ENCODE peak calls at places on chromosomes 6 and 20, in five cellular contexts. One of them, this sample, is unnamed.
A peak's percentile ranks its signal among the peaks of the same experiment; 100 is the strongest.

GRCh38 chr6:104431096-104431495 is 428.6 kb downstream of the HACE1 start:
- DNase-seq in CD4-positive, alpha-beta T cell: no peak
- DNase-seq in omental fat pad: no peak
- DNase-seq in activated CD8-positive, alpha-beta T cell treated with anti-CD3 and anti-CD28 coated beads for 36 hours: no peak
- DNase-seq in cardiac fibroblast: no peak
- DNase-seq in this sample: peak; percentile 35

GRCh38 chr6:111478749-111479148 is 4.3 kb downstream of the REV3L start:
- DNase-seq in activated CD8-positive, alpha-beta T cell treated with anti-CD3 and anti-CD28 coated beads for 36 hours: no peak
- DNase-seq in cardiac fibroblast: peak; percentile 79
- DNase-seq in omental fat pad: no peak
- DNase-seq in CD4-positive, alpha-beta T cell: no peak
- DNase-seq in this sample: peak; percentile 60

GRCh38 chr6:165833355-165833754 is 170.3 kb upstream of the PDE10A start:
- DNase-seq in omental fat pad: no peak
- DNase-seq in activated CD8-positive, alpha-beta T cell treated with anti-CD3 and anti-CD28 coated beads for 36 hours: no peak
- DNase-seq in CD4-positive, alpha-beta T cell: no peak
- DNase-seq in cardiac fibroblast: no peak
- DNase-seq in this sample: no peak

GRCh38 chr6:70375882-70376281 is 37.4 kb upstream of the FAM135A start:
- DNase-seq in omental fat pad: no peak
- DNase-seq in cardiac fibroblast: no peak
- DNase-seq in CD4-positive, alpha-beta T cell: no peak
- DNase-seq in activated CD8-positive, alpha-beta T cell treated with anti-CD3 and anti-CD28 coated beads for 36 hours: no peak
- DNase-seq in this sample: peak; percentile 9

GRCh38 chr6:85135376-85136094 is 314.3 kb upstream of the NT5E start:
- DNase-seq in omental fat pad: no peak
- DNase-seq in CD4-positive, alpha-beta T cell: no peak
- DNase-seq in activated CD8-positive, alpha-beta T cell treated with anti-CD3 and anti-CD28 coated beads for 36 hours: no peak
- DNase-seq in cardiac fibroblast: peak; percentile 71
- DNase-seq in this sample: no peak

GRCh38 chr6:149045404-149045803 is 272.1 kb upstream of the TAB2 start:
- DNase-seq in CD4-positive, alpha-beta T cell: no peak
- DNase-seq in omental fat pad: no peak
- DNase-seq in cardiac fibroblast: no peak
- DNase-seq in activated CD8-positive, alpha-beta T cell treated with anti-CD3 and anti-CD28 coated beads for 36 hours: peak; percentile 45
- DNase-seq in this sample: peak; percentile 62

GRCh38 chr6:42038163-42038562 is 12.2 kb upstream of the TAF8 start:
- DNase-seq in omental fat pad: no peak
- DNase-seq in activated CD8-positive, alpha-beta T cell treated with anti-CD3 and anti-CD28 coated beads for 36 hours: no peak
- DNase-seq in CD4-positive, alpha-beta T cell: no peak
- DNase-seq in cardiac fibroblast: no peak
- DNase-seq in this sample: no peak

GRCh38 chr20:49925901-49926454 is 10.2 kb upstream of the RNF114 start:
- DNase-seq in omental fat pad: no peak
- DNase-seq in activated CD8-positive, alpha-beta T cell treated with anti-CD3 and anti-CD28 coated beads for 36 hours: no peak
- DNase-seq in CD4-positive, alpha-beta T cell: no peak
- DNase-seq in cardiac fibroblast: no peak
- DNase-seq in this sample: no peak

GRCh38 chr20:54432966-54433365 is 42.4 kb upstream of the DOK5 start:
- DNase-seq in cardiac fibroblast: no peak
- DNase-seq in omental fat pad: no peak
- DNase-seq in activated CD8-positive, alpha-beta T cell treated with anti-CD3 and anti-CD28 coated beads for 36 hours: no peak
- DNase-seq in CD4-positive, alpha-beta T cell: no peak
- DNase-seq in this sample: no peak

GRCh38 chr6:89299451-89299850 is 15.6 kb downstream of the GABRR2 start:
- DNase-seq in omental fat pad: no peak
- DNase-seq in cardiac fibroblast: peak; percentile 36
- DNase-seq in CD4-positive, alpha-beta T cell: no peak
- DNase-seq in activated CD8-positive, alpha-beta T cell treated with anti-CD3 and anti-CD28 coated beads for 36 hours: no peak
- DNase-seq in this sample: no peak

GRCh38 chr20:38471245-38471644 is 1.4 kb upstream of the RALGAPB start:
- DNase-seq in omental fat pad: no peak
- DNase-seq in cardiac fibroblast: no peak
- DNase-seq in CD4-positive, alpha-beta T cell: no peak
- DNase-seq in activated CD8-positive, alpha-beta T cell treated with anti-CD3 and anti-CD28 coated beads for 36 hours: no peak
- DNase-seq in this sample: no peak

GRCh38 chr6:83474309-83474708 is 38.0 kb upstream of the PRSS35 start:
- DNase-seq in activated CD8-positive, alpha-beta T cell treated with anti-CD3 and anti-CD28 coated beads for 36 hours: no peak
- DNase-seq in cardiac fibroblast: peak; percentile 7
- DNase-seq in omental fat pad: no peak
- DNase-seq in CD4-positive, alpha-beta T cell: no peak
- DNase-seq in this sample: no peak

GRCh38 chr6:111696814-111697213 is 91.1 kb upstream of the TRAF3IP2 start:
- DNase-seq in activated CD8-positive, alpha-beta T cell treated with anti-CD3 and anti-CD28 coated beads for 36 hours: no peak
- DNase-seq in cardiac fibroblast: no peak
- DNase-seq in omental fat pad: no peak
- DNase-seq in CD4-positive, alpha-beta T cell: no peak
- DNase-seq in this sample: no peak

GRCh38 chr20:45685896-45686295 is 15.9 kb upstream of the WFDC11 start:
- DNase-seq in cardiac fibroblast: no peak
- DNase-seq in omental fat pad: no peak
- DNase-seq in activated CD8-positive, alpha-beta T cell treated with anti-CD3 and anti-CD28 coated beads for 36 hours: no peak
- DNase-seq in CD4-positive, alpha-beta T cell: no peak
- DNase-seq in this sample: no peak

GRCh38 chr20:38345643-38346042 is 639 bp upstream of the LBP start:
- DNase-seq in cardiac fibroblast: no peak
- DNase-seq in CD4-positive, alpha-beta T cell: no peak
- DNase-seq in omental fat pad: no peak
- DNase-seq in activated CD8-positive, alpha-beta T cell treated with anti-CD3 and anti-CD28 coated beads for 36 hours: no peak
- DNase-seq in this sample: no peak

GRCh38 chr6:117338567-117338966 is 73.2 kb downstream of the VGLL2 start:
- DNase-seq in activated CD8-positive, alpha-beta T cell treated with anti-CD3 and anti-CD28 coated beads for 36 hours: no peak
- DNase-seq in CD4-positive, alpha-beta T cell: no peak
- DNase-seq in cardiac fibroblast: no peak
- DNase-seq in omental fat pad: no peak
- DNase-seq in this sample: no peak

GRCh38 chr20:326645-327031 is 1.3 kb downstream of the SOX12 start:
- DNase-seq in CD4-positive, alpha-beta T cell: no peak
- DNase-seq in omental fat pad: no peak
- DNase-seq in activated CD8-positive, alpha-beta T cell treated with anti-CD3 and anti-CD28 coated beads for 36 hours: no peak
- DNase-seq in cardiac fibroblast: peak; percentile 14
- DNase-seq in this sample: no peak

GRCh38 chr6:143015300-143015706 is 45.4 kb upstream of the AIG1 start:
- DNase-seq in CD4-positive, alpha-beta T cell: no peak
- DNase-seq in cardiac fibroblast: peak; percentile 30
- DNase-seq in omental fat pad: no peak
- DNase-seq in activated CD8-positive, alpha-beta T cell treated with anti-CD3 and anti-CD28 coated beads for 36 hours: peak; percentile 15
- DNase-seq in this sample: peak; percentile 51

GRCh38 chr20:10134176-10134575 is 84.5 kb upstream of the SNAP25 start:
- DNase-seq in cardiac fibroblast: no peak
- DNase-seq in CD4-positive, alpha-beta T cell: no peak
- DNase-seq in activated CD8-positive, alpha-beta T cell treated with anti-CD3 and anti-CD28 coated beads for 36 hours: no peak
- DNase-seq in omental fat pad: no peak
- DNase-seq in this sample: no peak

GRCh38 chr6:138891255-138891986 is 95.5 kb downstream of the ECT2L start:
- DNase-seq in omental fat pad: no peak
- DNase-seq in activated CD8-positive, alpha-beta T cell treated with anti-CD3 and anti-CD28 coated beads for 36 hours: no peak
- DNase-seq in cardiac fibroblast: peak; percentile 50
- DNase-seq in CD4-positive, alpha-beta T cell: no peak
- DNase-seq in this sample: no peak

GRCh38 chr20:770691-771090 is 2.4 kb upstream of the SLC52A3 start:
- DNase-seq in CD4-positive, alpha-beta T cell: no peak
- DNase-seq in activated CD8-positive, alpha-beta T cell treated with anti-CD3 and anti-CD28 coated beads for 36 hours: no peak
- DNase-seq in omental fat pad: no peak
- DNase-seq in cardiac fibroblast: no peak
- DNase-seq in this sample: no peak

GRCh38 chr6:112522600-112522999 is 175.5 kb downstream of the RFPL4B start:
- DNase-seq in cardiac fibroblast: peak; percentile 2
- DNase-seq in omental fat pad: no peak
- DNase-seq in activated CD8-positive, alpha-beta T cell treated with anti-CD3 and anti-CD28 coated beads for 36 hours: no peak
- DNase-seq in CD4-positive, alpha-beta T cell: no peak
- DNase-seq in this sample: no peak

GRCh38 chr6:7315684-7316366 is 2.8 kb upstream of the SSR1 start:
- DNase-seq in CD4-positive, alpha-beta T cell: no peak
- DNase-seq in activated CD8-positive, alpha-beta T cell treated with anti-CD3 and anti-CD28 coated beads for 36 hours: no peak
- DNase-seq in cardiac fibroblast: no peak
- DNase-seq in omental fat pad: no peak
- DNase-seq in this sample: no peak

GRCh38 chr6:47028835-47029360 is 13.2 kb downstream of the ADGRF1 start:
- DNase-seq in activated CD8-positive, alpha-beta T cell treated with anti-CD3 and anti-CD28 coated beads for 36 hours: no peak
- DNase-seq in cardiac fibroblast: no peak
- DNase-seq in omental fat pad: no peak
- DNase-seq in CD4-positive, alpha-beta T cell: no peak
- DNase-seq in this sample: no peak

GRCh38 chr6:113190170-113190569 is 667.0 kb upstream of the MARCKS start:
- DNase-seq in omental fat pad: no peak
- DNase-seq in CD4-positive, alpha-beta T cell: no peak
- DNase-seq in activated CD8-positive, alpha-beta T cell treated with anti-CD3 and anti-CD28 coated beads for 36 hours: no peak
- DNase-seq in cardiac fibroblast: no peak
- DNase-seq in this sample: peak; percentile 10

GRCh38 chr6:41636803-41637178 is 1.5 kb upstream of the MDFI start:
- DNase-seq in activated CD8-positive, alpha-beta T cell treated with anti-CD3 and anti-CD28 coated beads for 36 hours: no peak
- DNase-seq in omental fat pad: no peak
- DNase-seq in cardiac fibroblast: no peak
- DNase-seq in CD4-positive, alpha-beta T cell: no peak
- DNase-seq in this sample: no peak

GRCh38 chr6:2979819-2980464 is 8.6 kb upstream of the SERPINB6 start:
- DNase-seq in omental fat pad: no peak
- DNase-seq in activated CD8-positive, alpha-beta T cell treated with anti-CD3 and anti-CD28 coated beads for 36 hours: no peak
- DNase-seq in cardiac fibroblast: peak; percentile 28
- DNase-seq in CD4-positive, alpha-beta T cell: no peak
- DNase-seq in this sample: no peak

GRCh38 chr20:47249913-47250312 is 106.6 kb downstream of the ZMYND8 start:
- DNase-seq in activated CD8-positive, alpha-beta T cell treated with anti-CD3 and anti-CD28 coated beads for 36 hours: no peak
- DNase-seq in cardiac fibroblast: no peak
- DNase-seq in CD4-positive, alpha-beta T cell: no peak
- DNase-seq in omental fat pad: no peak
- DNase-seq in this sample: no peak

GRCh38 chr20:1934578-1935573 is 39.7 kb downstream of the SIRPA start:
- DNase-seq in CD4-positive, alpha-beta T cell: no peak
- DNase-seq in cardiac fibroblast: peak; percentile 98
- DNase-seq in activated CD8-positive, alpha-beta T cell treated with anti-CD3 and anti-CD28 coated beads for 36 hours: no peak
- DNase-seq in omental fat pad: peak; percentile 85
- DNase-seq in this sample: no peak

GRCh38 chr6:52286798-52287432 is 2.4 kb upstream of the MCM3 start:
- DNase-seq in CD4-positive, alpha-beta T cell: peak; percentile 53
- DNase-seq in activated CD8-positive, alpha-beta T cell treated with anti-CD3 and anti-CD28 coated beads for 36 hours: peak; percentile 87
- DNase-seq in cardiac fibroblast: peak; percentile 85
- DNase-seq in omental fat pad: peak; percentile 71
- DNase-seq in this sample: peak; percentile 75

GRCh38 chr6:11442495-11442894 is 95.1 kb upstream of the TMEM170B start:
- DNase-seq in cardiac fibroblast: no peak
- DNase-seq in CD4-positive, alpha-beta T cell: no peak
- DNase-seq in activated CD8-positive, alpha-beta T cell treated with anti-CD3 and anti-CD28 coated beads for 36 hours: no peak
- DNase-seq in omental fat pad: no peak
- DNase-seq in this sample: no peak
- TF ChIP-seq CTCF in cardiac fibroblast: no peak
- TF ChIP-seq CTCF in CD4-positive, alpha-beta T cell: no peak
- TF ChIP-seq CTCF in activated CD8-positive, alpha-beta T cell treated with anti-CD3 and anti-CD28 coated beads for 36 hours: no peak
- TF ChIP-seq CTCF in omental fat pad: no peak
- TF ChIP-seq CTCF in this sample: no peak

GRCh38 chr6:132198040-132198439 is 203.2 kb downstream of the MOXD1 start:
- DNase-seq in cardiac fibroblast: peak; percentile 58
- DNase-seq in omental fat pad: no peak
- DNase-seq in CD4-positive, alpha-beta T cell: no peak
- DNase-seq in activated CD8-positive, alpha-beta T cell treated with anti-CD3 and anti-CD28 coated beads for 36 hours: no peak
- DNase-seq in this sample: no peak
- TF ChIP-seq CTCF in cardiac fibroblast: no peak
- TF ChIP-seq CTCF in omental fat pad: no peak
- TF ChIP-seq CTCF in CD4-positive, alpha-beta T cell: no peak
- TF ChIP-seq CTCF in activated CD8-positive, alpha-beta T cell treated with anti-CD3 and anti-CD28 coated beads for 36 hours: no peak
- TF ChIP-seq CTCF in this sample: no peak

GRCh38 chr20:58199469-58199868 is 29.0 kb downstream of the ANKRD60 start:
- DNase-seq in CD4-positive, alpha-beta T cell: no peak
- DNase-seq in cardiac fibroblast: no peak
- DNase-seq in omental fat pad: no peak
- DNase-seq in activated CD8-positive, alpha-beta T cell treated with anti-CD3 and anti-CD28 coated beads for 36 hours: no peak
- DNase-seq in this sample: no peak

GRCh38 chr20:58199058-58199457 is 29.4 kb downstream of the ANKRD60 start:
- DNase-seq in activated CD8-positive, alpha-beta T cell treated with anti-CD3 and anti-CD28 coated beads for 36 hours: no peak
- DNase-seq in cardiac fibroblast: no peak
- DNase-seq in CD4-positive, alpha-beta T cell: no peak
- DNase-seq in omental fat pad: no peak
- DNase-seq in this sample: no peak

GRCh38 chr20:58196402-58197184 is 31.9 kb downstream of the ANKRD60 start:
- DNase-seq in CD4-positive, alpha-beta T cell: no peak
- DNase-seq in activated CD8-positive, alpha-beta T cell treated with anti-CD3 and anti-CD28 coated beads for 36 hours: no peak
- DNase-seq in cardiac fibroblast: no peak
- DNase-seq in omental fat pad: no peak
- DNase-seq in this sample: no peak

GRCh38 chr20:58197185-58197469 is 31.3 kb downstream of the ANKRD60 start:
- DNase-seq in CD4-positive, alpha-beta T cell: no peak
- DNase-seq in omental fat pad: no peak
- DNase-seq in activated CD8-positive, alpha-beta T cell treated with anti-CD3 and anti-CD28 coated beads for 36 hours: no peak
- DNase-seq in cardiac fibroblast: no peak
- DNase-seq in this sample: no peak

GRCh38 chr20:58198384-58198783 is 30.1 kb downstream of the ANKRD60 start:
- DNase-seq in CD4-positive, alpha-beta T cell: no peak
- DNase-seq in cardiac fibroblast: no peak
- DNase-seq in omental fat pad: no peak
- DNase-seq in activated CD8-positive, alpha-beta T cell treated with anti-CD3 and anti-CD28 coated beads for 36 hours: no peak
- DNase-seq in this sample: no peak
- TF ChIP-seq CTCF in CD4-positive, alpha-beta T cell: no peak
- TF ChIP-seq CTCF in cardiac fibroblast: no peak
- TF ChIP-seq CTCF in omental fat pad: no peak
- TF ChIP-seq CTCF in activated CD8-positive, alpha-beta T cell treated with anti-CD3 and anti-CD28 coated beads for 36 hours: no peak
- TF ChIP-seq CTCF in this sample: no peak

GRCh38 chr6:44051516-44051915 is 75.7 kb downstream of the MRPL14 start:
- DNase-seq in omental fat pad: no peak
- DNase-seq in CD4-positive, alpha-beta T cell: no peak
- DNase-seq in activated CD8-positive, alpha-beta T cell treated with anti-CD3 and anti-CD28 coated beads for 36 hours: no peak
- DNase-seq in cardiac fibroblast: peak; percentile 74
- DNase-seq in this sample: no peak

GRCh38 chr6:44053760-44054556 is 73.3 kb downstream of the MRPL14 start:
- DNase-seq in omental fat pad: no peak
- DNase-seq in activated CD8-positive, alpha-beta T cell treated with anti-CD3 and anti-CD28 coated beads for 36 hours: no peak
- DNase-seq in cardiac fibroblast: peak; percentile 68
- DNase-seq in CD4-positive, alpha-beta T cell: no peak
- DNase-seq in this sample: no peak

GRCh38 chr6:44053106-44053756 is 74.0 kb downstream of the MRPL14 start:
- DNase-seq in activated CD8-positive, alpha-beta T cell treated with anti-CD3 and anti-CD28 coated beads for 36 hours: no peak
- DNase-seq in cardiac fibroblast: no peak
- DNase-seq in omental fat pad: no peak
- DNase-seq in CD4-positive, alpha-beta T cell: no peak
- DNase-seq in this sample: no peak

GRCh38 chr6:44050872-44051421 is 76.3 kb downstream of the MRPL14 start:
- DNase-seq in omental fat pad: no peak
- DNase-seq in CD4-positive, alpha-beta T cell: no peak
- DNase-seq in activated CD8-positive, alpha-beta T cell treated with anti-CD3 and anti-CD28 coated beads for 36 hours: no peak
- DNase-seq in cardiac fibroblast: no peak
- DNase-seq in this sample: no peak

DNA sequence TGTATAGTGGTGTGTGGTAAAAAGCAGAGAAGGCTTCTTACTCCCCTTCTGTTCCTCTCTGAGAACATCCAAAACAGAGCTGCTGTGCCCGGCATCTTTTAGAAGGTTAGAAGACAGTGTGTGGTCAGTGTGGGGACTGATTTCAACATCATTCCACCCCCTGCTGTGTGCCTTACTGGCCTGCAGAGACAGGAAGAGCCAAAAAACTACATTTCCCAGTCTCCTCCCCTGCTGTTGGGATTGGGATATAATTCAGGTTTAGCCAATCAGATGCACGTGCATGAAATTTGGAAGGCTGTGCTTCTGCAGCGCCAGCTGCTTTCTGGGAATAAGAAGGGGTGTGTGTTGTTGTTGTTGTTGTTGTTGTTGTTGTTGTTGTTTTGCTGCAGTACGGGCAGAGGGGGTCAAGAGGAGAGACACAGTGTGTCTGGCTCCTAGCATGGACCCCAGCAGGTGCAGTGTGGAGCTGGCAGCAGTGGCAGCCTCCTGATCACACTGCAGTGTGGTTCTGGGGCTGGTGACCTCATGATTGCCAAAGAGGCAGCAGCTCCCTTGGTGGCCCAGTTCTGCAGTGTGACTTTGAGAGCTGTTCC is 74.7 kb downstream of the MRPL14 start:
- DNase-seq in activated CD8-positive, alpha-beta T cell treated with anti-CD3 and anti-CD28 coated beads for 36 hours: no peak
- DNase-seq in cardiac fibroblast: peak; percentile 85
- DNase-seq in CD4-positive, alpha-beta T cell: no peak
- DNase-seq in omental fat pad: no peak
- DNase-seq in this sample: no peak
- TF ChIP-seq CTCF in activated CD8-positive, alpha-beta T cell treated with anti-CD3 and anti-CD28 coated beads for 36 hours: no peak
- TF ChIP-seq CTCF in cardiac fibroblast: peak; percentile 28
- TF ChIP-seq CTCF in CD4-positive, alpha-beta T cell: no peak
- TF ChIP-seq CTCF in omental fat pad: no peak
- TF ChIP-seq CTCF in this sample: no peak